ENCODE peak calls at places on chromosomes 6 and 20, in six cellular contexts. R is ovary, E is left ventricle myocardium inferior, A is ascending aorta, I is sigmoid colon, X is GM23338. K is an unnamed sample. For H3K4me1, the result is how much of the 10 kb centered on the place peaks cover.

GRCh38 chr6:67210450-67210849 is 1424.6 kb upstream of the ADGRB3 start:
- DNase-seq in R (no peak), A (no peak), E (no peak), X (no peak), I (no peak), K (no peak)

GRCh38 chr6:21722488-21722887 is 128.9 kb downstream of the SOX4 start:
- DNase-seq in E (peak), A (no peak), I (no peak), R (no peak), X (no peak), K (no peak)

GRCh38 chr6:56995347-56995746 is 40.4 kb downstream of the BEND6 start:
- DNase-seq in A (no peak), X (peak), E (no peak), I (no peak), R (no peak), K (no peak)

GRCh38 chr20:59820204-59821041 is 113.0 kb downstream of the SYCP2 start:
- DNase-seq in E (peak), X (no peak), I (no peak), R (no peak), A (peak), K (peak)

GRCh38 chr20:11108102-11108842 is 434.5 kb upstream of the JAG1 start:
- DNase-seq in R (no peak), I (no peak), A (peak), E (peak), X (peak), K (no peak)

GRCh38 chr6:149896491-149896890 is 1.4 kb downstream of the RAET1E start:
- DNase-seq in X (no peak), E (no peak), I (no peak), A (no peak), R (no peak), K (no peak)

GRCh38 chr6:151247510-151247909 is 7.7 kb downstream of the AKAP12 start:
- DNase-seq in X (no peak), I (no peak), R (no peak), E (no peak), A (no peak), K (no peak)

GRCh38 chr6:170289108-170289931 is 1.6 kb downstream of the DLL1 start:
- DNase-seq in X (peak), I (peak), A (peak), E (no peak), R (no peak), K (no peak)

GRCh38 chr6:20113649-20114224 is 98.5 kb downstream of the MBOAT1 start:
- DNase-seq in A (no peak), X (no peak), I (no peak), R (no peak), E (no peak), K (no peak)

GRCh38 chr6:29524044-29524443 is 35.5 kb downstream of the UBD start:
- DNase-seq in E (no peak), R (no peak), X (no peak), I (no peak), A (no peak), K (no peak)

GRCh38 chr6:27251672-27252251 is 4.3 kb downstream of the PRSS16 start:
- DNase-seq in A (peak), I (no peak), R (peak), E (no peak), X (peak), K (peak)

GRCh38 chr6:19472850-19473249 is 364.3 kb upstream of the ID4 start:
- DNase-seq in I (no peak), R (no peak), A (no peak), X (peak), E (no peak), K (no peak)

GRCh38 chr20:1882026-1882425 is 13.2 kb upstream of the SIRPA start:
- DNase-seq in I (no peak), X (no peak), E (no peak), R (no peak), A (no peak), K (no peak)

GRCh38 chr6:163663575-163663974 is 249.1 kb downstream of the QKI start:
- DNase-seq in E (no peak), I (no peak), A (no peak), R (no peak), X (no peak), K (no peak)

GRCh38 chr20:31517373-31517772 is 3.1 kb downstream of the HM13 start:
- DNase-seq in X (peak), I (no peak), E (peak), R (no peak), A (no peak), K (no peak)

GRCh38 chr6:146887447-146888077 is 288.8 kb downstream of the ADGB start:
- DNase-seq in I (no peak), X (no peak), R (no peak), A (no peak), E (no peak), K (no peak)

GRCh38 chr6:37943436-37944058 is 124.0 kb downstream of the ZFAND3 start:
- DNase-seq in R (no peak), I (no peak), A (no peak), E (no peak), X (no peak), K (no peak)

GRCh38 chr6:15038013-15038791 is 207.7 kb upstream of the JARID2 start:
- DNase-seq in A (no peak), R (no peak), X (peak), I (no peak), E (no peak), K (no peak)

GRCh38 chr6:33678246-33678931 is 33.1 kb downstream of the UQCC2 start:
- DNase-seq in I (no peak), R (no peak), X (no peak), A (no peak), E (no peak), K (no peak)

GRCh38 chr6:150656156-150656555 is 56.5 kb downstream of the PLEKHG1 start:
- DNase-seq in A (no peak), E (no peak), R (no peak), X (no peak), I (no peak), K (no peak)

GRCh38 chr6:144834426-144835038 is 549.4 kb downstream of the UTRN start:
- DNase-seq in R (no peak), E (no peak), X (no peak), A (no peak), I (no peak), K (no peak)

GRCh38 chr20:50245561-50246366 is 55.1 kb downstream of the CEBPB start:
- DNase-seq in E (no peak), X (no peak), I (no peak), A (no peak), R (no peak), K (no peak)

GRCh38 chr6:71619836-71620235 is 266.5 kb upstream of the RIMS1 start:
- DNase-seq in R (no peak), I (no peak), A (no peak), E (no peak), X (no peak), K (no peak)

GRCh38 chr6:37535701-37536461 is 36.2 kb upstream of the CCDC167 start:
- DNase-seq in A (no peak), X (peak), E (no peak), I (no peak), R (no peak), K (no peak)

GRCh38 chr20:59398552-59399265 is 98.3 kb downstream of the EDN3 start:
- DNase-seq in E (no peak), A (no peak), X (no peak), I (no peak), R (no peak), K (no peak)

GRCh38 chr6:143901885-143902708 is 37.8 kb downstream of the ZC2HC1B start:
- DNase-seq in R (peak), I (peak), E (peak), X (no peak), A (no peak), K (no peak)

GRCh38 chr20:51542033-51542893 is at the start of gene NFATC2:
- DNase-seq in A (no peak), R (peak), X (peak), E (peak), I (no peak), K (peak)

GRCh38 chr6:28981391-28981832 is 23.7 kb downstream of the ZNF311 start:
- DNase-seq in X (peak), A (peak), I (peak), E (peak), R (peak), K (peak)

GRCh38 chr20:50333856-50334255 is 143.2 kb downstream of the CEBPB start:
- DNase-seq in R (peak), A (no peak), E (no peak), I (peak), X (no peak), K (no peak)

GRCh38 chr20:50569864-50570836 is 60.0 kb downstream of the PTPN1 start:
- DNase-seq in A (peak), E (no peak), I (no peak), R (no peak), X (peak), K (no peak)

GRCh38 chr6:46821348-46821992 is 28.3 kb downstream of the MEP1A start:
- DNase-seq in E (no peak), X (no peak), R (no peak), A (no peak), I (no peak), K (no peak)

GRCh38 chr6:47131773-47132172 is 89.6 kb upstream of the ADGRF1 start:
- DNase-seq in I (no peak), R (no peak), A (no peak), E (no peak), X (no peak), K (no peak)

GRCh38 chr20:3753098-3753497 is 14.5 kb downstream of the ADISSP start:
- DNase-seq in R (peak), X (peak), A (peak), I (peak), E (no peak), K (no peak)

GRCh38 chr6:106084106-106084963 is 1.8 kb upstream of the PRDM1 start:
- DNase-seq in R (no peak), A (no peak), X (peak), E (no peak), I (no peak), K (no peak)

GRCh38 chr6:7052441-7052936 is 55.3 kb upstream of the RREB1 start:
- DNase-seq in E (peak), I (peak), X (peak), R (peak), A (no peak), K (peak)

GRCh38 chr20:62505337-62506045 is 29.7 kb upstream of the GATA5 start:
- DNase-seq in I (no peak), E (no peak), R (no peak), X (no peak), A (no peak), K (no peak)

GRCh38 chr20:62502496-62503095 is 26.8 kb upstream of the GATA5 start:
- DNase-seq in A (no peak), R (no peak), E (no peak), I (no peak), X (no peak), K (no peak)

GRCh38 chr20:62501801-62502495 is 26.2 kb upstream of the GATA5 start:
- DNase-seq in I (no peak), E (no peak), R (no peak), X (no peak), A (no peak), K (no peak)

GRCh38 chr20:62504323-62504722 is 28.5 kb upstream of the GATA5 start:
- DNase-seq in E (no peak), X (no peak), A (no peak), I (no peak), R (no peak), K (no peak)

DNA sequence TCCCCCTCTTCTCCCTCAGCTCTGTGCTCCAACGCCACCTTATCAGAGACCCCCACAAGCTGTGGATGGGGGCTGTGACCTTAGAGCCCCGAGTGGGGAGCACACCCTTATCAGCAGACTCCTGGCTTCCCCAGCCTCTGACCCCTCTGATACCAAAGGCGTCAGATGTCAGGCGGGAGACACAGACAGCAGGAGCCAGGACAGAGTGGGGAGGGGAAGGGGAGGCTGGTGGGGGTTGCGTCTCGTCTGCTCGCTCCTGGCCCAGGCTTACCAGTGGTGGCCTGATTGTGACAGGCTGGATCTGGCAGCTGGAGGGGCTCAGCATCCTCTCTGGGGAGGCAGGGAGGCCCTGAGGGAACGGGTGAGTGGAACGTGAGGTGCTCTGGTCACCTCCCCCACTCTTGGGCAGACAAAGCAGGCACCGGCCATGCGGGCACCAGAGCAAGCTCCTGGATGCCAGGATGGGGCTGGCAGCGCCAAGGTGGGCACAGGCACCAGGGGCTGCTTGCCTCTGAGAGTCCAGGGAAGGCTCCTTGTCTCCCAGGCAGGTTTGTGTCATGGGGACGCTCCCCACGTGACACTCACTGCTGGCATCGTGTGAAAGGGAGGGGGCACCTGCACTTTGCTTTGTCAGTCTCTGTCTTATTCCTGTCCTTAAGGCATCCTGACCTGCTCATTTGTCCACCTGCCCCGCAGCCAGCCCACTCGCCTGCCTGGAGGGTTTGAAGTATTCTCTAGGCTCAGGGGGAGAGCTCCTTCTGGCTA is 27.8 kb upstream of the GATA5 start:
- DNase-seq in X (no peak), I (no peak), R (no peak), A (no peak), E (no peak), K (no peak)
- H3K4me1 ChIP-seq in X (under half), I (under half), R (under half), A (under half), E (under half), K (under half)

DNA sequence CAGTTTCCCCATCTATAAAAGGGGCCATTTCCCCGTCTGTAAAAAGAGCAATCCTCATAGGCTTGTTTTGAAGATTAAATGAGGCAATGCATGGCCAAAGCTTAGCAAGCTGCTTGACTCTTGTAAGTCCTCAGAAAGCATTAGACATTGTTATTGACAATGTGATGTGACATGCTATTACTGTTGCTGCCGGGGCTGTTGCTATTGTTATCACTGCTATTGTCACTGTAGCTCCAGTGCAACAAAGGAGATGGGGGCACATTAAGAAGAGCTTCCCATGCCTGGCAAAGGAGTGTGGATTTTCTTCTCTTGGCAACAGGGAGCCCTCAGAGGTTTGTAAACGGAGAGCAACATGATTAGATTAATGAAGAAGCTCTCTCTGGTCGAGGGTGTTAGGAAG is 33.2 kb upstream of the FAM83D start:
- DNase-seq in E (no peak), I (no peak), X (no peak), A (no peak), R (no peak), K (no peak)
- H3K27ac ChIP-seq in E (no peak), I (no peak), X (no peak), A (no peak), R (no peak), K (no peak)

GRCh38 chr6:157768304-157768703 is 54.7 kb upstream of the SNX9 start:
- DNase-seq in A (no peak), X (no peak), R (no peak), E (no peak), I (no peak), K (no peak)
- H3K4me1 ChIP-seq in A (under half), X (under half), R (under half), E (under half), I (under half), K (under half)

DNA sequence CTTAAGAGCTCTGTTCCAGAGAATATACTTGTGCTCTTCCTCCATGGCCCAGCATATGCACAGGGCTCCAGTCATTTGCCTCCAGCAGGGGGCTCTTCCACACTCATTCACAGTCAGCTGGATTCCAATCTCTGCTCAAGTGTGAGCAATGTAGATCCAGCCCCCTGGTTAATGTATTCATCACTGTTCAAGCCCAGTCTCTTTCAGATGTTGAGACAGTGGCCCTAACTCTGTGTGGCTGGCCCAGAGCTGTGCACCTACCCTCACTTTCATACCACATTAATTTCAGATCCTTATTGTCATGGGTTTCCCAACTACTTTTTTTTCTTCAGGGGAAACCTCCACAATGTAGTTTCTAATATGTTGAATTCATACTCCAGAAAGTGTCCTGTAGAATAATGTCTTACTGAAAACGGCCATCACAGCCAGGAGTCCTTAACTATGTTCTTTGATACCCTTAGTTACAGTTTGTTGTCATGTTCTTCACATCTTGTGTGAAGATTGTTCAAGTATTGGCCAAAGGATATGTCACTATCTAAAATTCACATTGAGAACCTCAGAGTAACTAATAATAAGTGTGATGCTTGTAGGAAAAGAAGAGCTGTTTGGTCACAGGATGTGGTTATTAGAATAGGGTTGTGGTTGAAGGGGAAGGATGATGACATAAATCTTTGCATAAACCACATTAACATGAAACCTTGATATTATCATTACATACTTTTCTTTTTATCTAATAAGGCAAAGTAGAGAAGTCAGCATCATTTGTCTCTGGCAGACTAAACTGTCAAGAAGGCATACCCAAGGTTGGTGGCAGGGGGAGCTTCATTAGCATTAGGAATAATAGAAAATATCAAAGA is 14.4 kb upstream of the HLA-DQA1 start:
- DNase-seq in R (no peak), I (no peak), X (peak), E (no peak), A (no peak), K (no peak)
- H3K27ac ChIP-seq in R (no peak), I (no peak), X (no peak), E (no peak), A (no peak), K (no peak)

DNA sequence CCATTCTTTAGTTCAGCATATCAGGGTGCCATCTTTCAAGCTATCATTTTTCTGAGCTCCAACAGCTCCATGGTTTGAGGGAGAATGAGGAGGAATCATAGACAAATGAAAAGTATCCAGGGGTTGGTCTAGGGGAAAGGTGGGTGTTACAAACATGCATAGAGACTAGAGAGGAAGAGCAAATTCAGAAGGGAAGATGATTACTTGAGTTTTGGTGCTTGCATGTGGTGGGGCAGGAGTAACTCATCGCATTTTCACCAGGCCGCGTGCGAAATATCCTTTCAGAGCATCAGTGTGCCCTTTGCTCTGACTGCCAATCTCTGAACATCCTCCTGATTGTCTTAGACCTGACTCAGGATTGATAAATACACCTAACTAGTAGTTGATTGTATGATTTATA is 7.7 kb upstream of the BICRAL start:
- DNase-seq in I (no peak), A (no peak), X (no peak), E (no peak), R (no peak), K (no peak)
- H3K4me1 ChIP-seq in I (under half), A (under half), X (under half), E (under half), R (under half), K (under half)